ENCODE peak calls at places on chromosomes 13 and 19, in eight cellular contexts. One of them, this sample, is unnamed.

GRCh38 chr19:7874080-7874856 is at the start of gene PRR36:
- DNase-seq in breast epithelium: peak; percentile 66
- DNase-seq in neural crest cell: peak; percentile 68
- DNase-seq in endodermal cell: peak; percentile 95
- DNase-seq in bronchial epithelial cell: no peak
- DNase-seq in progenitor cell of endocrine pancreas: peak; percentile 83
- DNase-seq in activated CD8-positive, alpha-beta T cell treated with anti-CD3 and anti-CD28 coated beads for 36 hours: peak; percentile 39
- DNase-seq in MCF 10A: no peak
- DNase-seq in this sample: peak; percentile 77

GRCh38 chr19:30228113-30228725 is 144.0 kb upstream of the ZNF536 start:
- DNase-seq in breast epithelium: no peak
- DNase-seq in neural crest cell: peak; percentile 27
- DNase-seq in endodermal cell: peak; percentile 64
- DNase-seq in bronchial epithelial cell: no peak
- DNase-seq in progenitor cell of endocrine pancreas: no peak
- DNase-seq in activated CD8-positive, alpha-beta T cell treated with anti-CD3 and anti-CD28 coated beads for 36 hours: peak; percentile 3
- DNase-seq in MCF 10A: no peak
- DNase-seq in this sample: peak; percentile 48

GRCh38 chr13:34164585-34164984 is 346.6 kb downstream of the RFC3 start:
- DNase-seq in breast epithelium: no peak
- DNase-seq in neural crest cell: no peak
- DNase-seq in endodermal cell: no peak
- DNase-seq in bronchial epithelial cell: no peak
- DNase-seq in progenitor cell of endocrine pancreas: no peak
- DNase-seq in activated CD8-positive, alpha-beta T cell treated with anti-CD3 and anti-CD28 coated beads for 36 hours: no peak
- DNase-seq in MCF 10A: no peak
- DNase-seq in this sample: no peak

GRCh38 chr19:55678121-55678671 is 3.2 kb downstream of the EPN1 start:
- DNase-seq in breast epithelium: peak; percentile 22
- DNase-seq in neural crest cell: no peak
- DNase-seq in endodermal cell: no peak
- DNase-seq in bronchial epithelial cell: no peak
- DNase-seq in progenitor cell of endocrine pancreas: no peak
- DNase-seq in activated CD8-positive, alpha-beta T cell treated with anti-CD3 and anti-CD28 coated beads for 36 hours: no peak
- DNase-seq in MCF 10A: no peak
- DNase-seq in this sample: no peak

GRCh38 chr19:55687281-55688172 is 12.5 kb downstream of the EPN1 start:
- DNase-seq in breast epithelium: no peak
- DNase-seq in neural crest cell: no peak
- DNase-seq in endodermal cell: no peak
- DNase-seq in bronchial epithelial cell: no peak
- DNase-seq in progenitor cell of endocrine pancreas: no peak
- DNase-seq in activated CD8-positive, alpha-beta T cell treated with anti-CD3 and anti-CD28 coated beads for 36 hours: no peak
- DNase-seq in MCF 10A: no peak
- DNase-seq in this sample: no peak

GRCh38 chr19:40614595-40615411 is 13.6 kb downstream of the LTBP4 start:
- DNase-seq in breast epithelium: peak; percentile 75
- DNase-seq in neural crest cell: no peak
- DNase-seq in endodermal cell: peak; percentile 96
- DNase-seq in bronchial epithelial cell: peak; percentile 98
- DNase-seq in progenitor cell of endocrine pancreas: no peak
- DNase-seq in activated CD8-positive, alpha-beta T cell treated with anti-CD3 and anti-CD28 coated beads for 36 hours: peak; percentile 98
- DNase-seq in MCF 10A: peak; percentile 70
- DNase-seq in this sample: no peak

GRCh38 chr13:110298566-110299321 is 8.2 kb downstream of the COL4A1 start:
- DNase-seq in breast epithelium: no peak
- DNase-seq in neural crest cell: no peak
- DNase-seq in endodermal cell: peak; percentile 76
- DNase-seq in bronchial epithelial cell: no peak
- DNase-seq in progenitor cell of endocrine pancreas: no peak
- DNase-seq in activated CD8-positive, alpha-beta T cell treated with anti-CD3 and anti-CD28 coated beads for 36 hours: peak; percentile 64
- DNase-seq in MCF 10A: no peak
- DNase-seq in this sample: no peak

GRCh38 chr19:15372891-15373301 is 6.7 kb downstream of the AKAP8 start:
- DNase-seq in breast epithelium: no peak
- DNase-seq in neural crest cell: no peak
- DNase-seq in endodermal cell: no peak
- DNase-seq in bronchial epithelial cell: no peak
- DNase-seq in progenitor cell of endocrine pancreas: no peak
- DNase-seq in activated CD8-positive, alpha-beta T cell treated with anti-CD3 and anti-CD28 coated beads for 36 hours: no peak
- DNase-seq in MCF 10A: no peak
- DNase-seq in this sample: no peak

GRCh38 chr13:29907670-29908069 is 57.3 kb upstream of the UBL3 start:
- DNase-seq in breast epithelium: no peak
- DNase-seq in neural crest cell: no peak
- DNase-seq in endodermal cell: no peak
- DNase-seq in bronchial epithelial cell: no peak
- DNase-seq in progenitor cell of endocrine pancreas: no peak
- DNase-seq in activated CD8-positive, alpha-beta T cell treated with anti-CD3 and anti-CD28 coated beads for 36 hours: no peak
- DNase-seq in MCF 10A: no peak
- DNase-seq in this sample: no peak

GRCh38 chr13:29908411-29908810 is 58.0 kb upstream of the UBL3 start:
- DNase-seq in breast epithelium: no peak
- DNase-seq in neural crest cell: no peak
- DNase-seq in endodermal cell: no peak
- DNase-seq in bronchial epithelial cell: peak; percentile 27
- DNase-seq in progenitor cell of endocrine pancreas: no peak
- DNase-seq in activated CD8-positive, alpha-beta T cell treated with anti-CD3 and anti-CD28 coated beads for 36 hours: no peak
- DNase-seq in MCF 10A: peak; percentile 75
- DNase-seq in this sample: no peak

GRCh38 chr13:29906432-29907011 is 56.1 kb upstream of the UBL3 start:
- DNase-seq in breast epithelium: no peak
- DNase-seq in neural crest cell: no peak
- DNase-seq in endodermal cell: no peak
- DNase-seq in bronchial epithelial cell: no peak
- DNase-seq in progenitor cell of endocrine pancreas: no peak
- DNase-seq in activated CD8-positive, alpha-beta T cell treated with anti-CD3 and anti-CD28 coated beads for 36 hours: no peak
- DNase-seq in MCF 10A: no peak
- DNase-seq in this sample: no peak

GRCh38 chr13:29909975-29910674 is 59.7 kb upstream of the UBL3 start:
- DNase-seq in breast epithelium: no peak
- DNase-seq in neural crest cell: no peak
- DNase-seq in endodermal cell: no peak
- DNase-seq in bronchial epithelial cell: peak; percentile 81
- DNase-seq in progenitor cell of endocrine pancreas: no peak
- DNase-seq in activated CD8-positive, alpha-beta T cell treated with anti-CD3 and anti-CD28 coated beads for 36 hours: no peak
- DNase-seq in MCF 10A: peak; percentile 83
- DNase-seq in this sample: no peak

DNA sequence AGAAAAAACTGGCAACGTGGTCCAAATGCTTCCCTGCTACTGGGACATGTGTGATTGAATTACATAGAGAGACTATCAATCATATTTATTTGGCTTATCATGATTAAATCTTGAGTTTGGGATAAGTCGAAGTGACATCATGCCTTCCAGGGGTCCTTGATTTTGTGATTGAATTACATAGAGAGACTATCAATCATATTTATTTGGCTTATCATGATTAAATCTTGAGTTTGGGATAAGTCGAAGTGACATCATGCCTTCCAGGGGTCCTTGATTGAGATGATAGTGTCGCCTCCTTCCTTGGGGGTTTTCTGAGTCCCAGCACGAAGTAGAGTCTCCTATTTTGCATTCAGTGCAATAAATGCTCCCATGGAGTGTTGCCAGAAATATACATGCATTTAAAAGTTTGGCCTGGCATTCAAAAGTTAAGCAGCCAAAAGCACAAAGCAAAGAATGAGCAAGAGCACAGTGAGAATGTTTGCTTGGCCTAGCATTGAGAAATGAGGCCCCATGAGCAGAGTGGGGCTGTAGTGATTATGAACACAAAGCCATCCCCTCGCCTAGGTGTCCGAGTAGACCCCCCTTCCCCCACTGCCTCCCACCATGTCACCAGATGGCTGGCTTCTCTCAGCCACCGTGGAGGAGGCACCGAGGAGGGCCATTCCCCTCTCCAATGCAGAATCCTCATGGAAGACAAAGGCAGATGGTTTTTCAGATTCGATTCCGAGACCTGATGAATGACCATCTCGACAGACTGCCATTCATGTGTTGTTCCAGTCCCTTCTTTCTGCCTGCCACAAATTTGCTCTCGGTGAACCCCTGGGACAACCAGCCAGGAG is 58.7 kb upstream of the UBL3 start:
- DNase-seq in breast epithelium: no peak
- DNase-seq in neural crest cell: no peak
- DNase-seq in endodermal cell: no peak
- DNase-seq in bronchial epithelial cell: no peak
- DNase-seq in progenitor cell of endocrine pancreas: no peak
- DNase-seq in activated CD8-positive, alpha-beta T cell treated with anti-CD3 and anti-CD28 coated beads for 36 hours: no peak
- DNase-seq in MCF 10A: no peak
- DNase-seq in this sample: no peak
- TF ChIP-seq CTCF in breast epithelium: no peak
- TF ChIP-seq CTCF in neural crest cell: no peak
- TF ChIP-seq CTCF in endodermal cell: no peak
- TF ChIP-seq CTCF in bronchial epithelial cell: no peak
- TF ChIP-seq CTCF in progenitor cell of endocrine pancreas: no peak
- TF ChIP-seq CTCF in activated CD8-positive, alpha-beta T cell treated with anti-CD3 and anti-CD28 coated beads for 36 hours: no peak
- TF ChIP-seq CTCF in MCF 10A: no peak
- TF ChIP-seq CTCF in this sample: no peak

GRCh38 chr19:1088419-1089066 is 6.6 kb downstream of the POLR2E start:
- DNase-seq in breast epithelium: no peak
- DNase-seq in neural crest cell: no peak
- DNase-seq in endodermal cell: no peak
- DNase-seq in bronchial epithelial cell: no peak
- DNase-seq in progenitor cell of endocrine pancreas: no peak
- DNase-seq in activated CD8-positive, alpha-beta T cell treated with anti-CD3 and anti-CD28 coated beads for 36 hours: no peak
- DNase-seq in MCF 10A: no peak
- DNase-seq in this sample: no peak

GRCh38 chr19:1089891-1090290 is 5.3 kb downstream of the POLR2E start:
- DNase-seq in breast epithelium: no peak
- DNase-seq in neural crest cell: no peak
- DNase-seq in endodermal cell: no peak
- DNase-seq in bronchial epithelial cell: no peak
- DNase-seq in progenitor cell of endocrine pancreas: no peak
- DNase-seq in activated CD8-positive, alpha-beta T cell treated with anti-CD3 and anti-CD28 coated beads for 36 hours: peak; percentile 87
- DNase-seq in MCF 10A: no peak
- DNase-seq in this sample: no peak

GRCh38 chr19:1089126-1089771 is 5.9 kb downstream of the POLR2E start:
- DNase-seq in breast epithelium: no peak
- DNase-seq in neural crest cell: no peak
- DNase-seq in endodermal cell: no peak
- DNase-seq in bronchial epithelial cell: no peak
- DNase-seq in progenitor cell of endocrine pancreas: no peak
- DNase-seq in activated CD8-positive, alpha-beta T cell treated with anti-CD3 and anti-CD28 coated beads for 36 hours: no peak
- DNase-seq in MCF 10A: no peak
- DNase-seq in this sample: no peak

GRCh38 chr19:1086618-1087017 is 8.6 kb downstream of the POLR2E start:
- DNase-seq in breast epithelium: no peak
- DNase-seq in neural crest cell: no peak
- DNase-seq in endodermal cell: no peak
- DNase-seq in bronchial epithelial cell: no peak
- DNase-seq in progenitor cell of endocrine pancreas: no peak
- DNase-seq in activated CD8-positive, alpha-beta T cell treated with anti-CD3 and anti-CD28 coated beads for 36 hours: no peak
- DNase-seq in MCF 10A: no peak
- DNase-seq in this sample: no peak

DNA sequence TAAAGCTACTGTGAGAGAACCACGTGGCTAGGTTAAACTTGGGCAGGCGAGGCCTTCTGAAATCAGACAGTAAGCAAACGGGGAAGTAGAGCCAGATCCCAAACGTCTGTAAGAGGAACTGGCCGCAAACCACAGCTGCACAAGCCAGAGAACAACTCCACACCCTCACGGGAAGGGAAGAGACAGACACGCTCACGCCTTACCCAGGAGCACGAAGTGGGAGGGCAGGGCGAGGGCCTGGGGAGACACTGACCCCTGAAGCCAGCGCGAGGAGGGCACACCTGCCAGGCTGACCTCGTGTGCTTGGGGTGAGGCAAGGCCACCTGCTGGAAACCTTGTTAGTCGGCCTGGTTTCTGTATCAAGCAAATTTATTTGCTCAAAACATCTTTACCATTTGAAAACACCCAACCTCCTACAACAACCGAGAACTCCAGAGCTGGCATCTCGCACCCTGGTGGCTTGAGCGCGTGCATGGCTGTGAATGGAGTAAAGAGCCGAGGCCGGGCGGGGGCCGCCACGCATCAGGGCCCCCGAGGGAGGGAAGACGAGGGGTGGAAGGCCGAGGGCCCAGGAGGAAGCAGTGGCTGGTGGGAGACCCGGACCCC is 7.3 kb downstream of the POLR2E start:
- DNase-seq in breast epithelium: no peak
- DNase-seq in neural crest cell: no peak
- DNase-seq in endodermal cell: no peak
- DNase-seq in bronchial epithelial cell: no peak
- DNase-seq in progenitor cell of endocrine pancreas: no peak
- DNase-seq in activated CD8-positive, alpha-beta T cell treated with anti-CD3 and anti-CD28 coated beads for 36 hours: peak; percentile 55
- DNase-seq in MCF 10A: no peak
- DNase-seq in this sample: no peak
- TF ChIP-seq CTCF in breast epithelium: no peak
- TF ChIP-seq CTCF in neural crest cell: no peak
- TF ChIP-seq CTCF in endodermal cell: no peak
- TF ChIP-seq CTCF in bronchial epithelial cell: no peak
- TF ChIP-seq CTCF in progenitor cell of endocrine pancreas: no peak
- TF ChIP-seq CTCF in activated CD8-positive, alpha-beta T cell treated with anti-CD3 and anti-CD28 coated beads for 36 hours: no peak
- TF ChIP-seq CTCF in MCF 10A: no peak
- TF ChIP-seq CTCF in this sample: no peak

GRCh38 chr19:44872661-44873060 is 18.4 kb upstream of the TOMM40 start:
- DNase-seq in breast epithelium: no peak
- DNase-seq in neural crest cell: no peak
- DNase-seq in endodermal cell: no peak
- DNase-seq in bronchial epithelial cell: no peak
- DNase-seq in progenitor cell of endocrine pancreas: no peak
- DNase-seq in activated CD8-positive, alpha-beta T cell treated with anti-CD3 and anti-CD28 coated beads for 36 hours: no peak
- DNase-seq in MCF 10A: no peak
- DNase-seq in this sample: no peak

GRCh38 chr19:44876930-44877530 is 14.0 kb upstream of the TOMM40 start:
- DNase-seq in breast epithelium: no peak
- DNase-seq in neural crest cell: no peak
- DNase-seq in endodermal cell: no peak
- DNase-seq in bronchial epithelial cell: no peak
- DNase-seq in progenitor cell of endocrine pancreas: no peak
- DNase-seq in activated CD8-positive, alpha-beta T cell treated with anti-CD3 and anti-CD28 coated beads for 36 hours: peak; percentile 35
- DNase-seq in MCF 10A: no peak
- DNase-seq in this sample: no peak

GRCh38 chr19:44871809-44872208 is 19.2 kb upstream of the TOMM40 start:
- DNase-seq in breast epithelium: no peak
- DNase-seq in neural crest cell: no peak
- DNase-seq in endodermal cell: no peak
- DNase-seq in bronchial epithelial cell: no peak
- DNase-seq in progenitor cell of endocrine pancreas: no peak
- DNase-seq in activated CD8-positive, alpha-beta T cell treated with anti-CD3 and anti-CD28 coated beads for 36 hours: no peak
- DNase-seq in MCF 10A: no peak
- DNase-seq in this sample: no peak

GRCh38 chr19:44875666-44876418 is 15.2 kb upstream of the TOMM40 start:
- DNase-seq in breast epithelium: no peak
- DNase-seq in neural crest cell: no peak
- DNase-seq in endodermal cell: no peak
- DNase-seq in bronchial epithelial cell: peak; percentile 60
- DNase-seq in progenitor cell of endocrine pancreas: no peak
- DNase-seq in activated CD8-positive, alpha-beta T cell treated with anti-CD3 and anti-CD28 coated beads for 36 hours: no peak
- DNase-seq in MCF 10A: no peak
- DNase-seq in this sample: no peak

GRCh38 chr19:44874317-44874716 is 16.7 kb upstream of the TOMM40 start:
- DNase-seq in breast epithelium: no peak
- DNase-seq in neural crest cell: no peak
- DNase-seq in endodermal cell: no peak
- DNase-seq in bronchial epithelial cell: no peak
- DNase-seq in progenitor cell of endocrine pancreas: no peak
- DNase-seq in activated CD8-positive, alpha-beta T cell treated with anti-CD3 and anti-CD28 coated beads for 36 hours: no peak
- DNase-seq in MCF 10A: no peak
- DNase-seq in this sample: no peak
- TF ChIP-seq CTCF in breast epithelium: no peak
- TF ChIP-seq CTCF in neural crest cell: no peak
- TF ChIP-seq CTCF in endodermal cell: no peak
- TF ChIP-seq CTCF in bronchial epithelial cell: no peak
- TF ChIP-seq CTCF in progenitor cell of endocrine pancreas: no peak
- TF ChIP-seq CTCF in activated CD8-positive, alpha-beta T cell treated with anti-CD3 and anti-CD28 coated beads for 36 hours: no peak
- TF ChIP-seq CTCF in MCF 10A: no peak
- TF ChIP-seq CTCF in this sample: no peak

GRCh38 chr13:108115739-108116138 is 99.6 kb downstream of the LIG4 start:
- DNase-seq in breast epithelium: no peak
- DNase-seq in neural crest cell: no peak
- DNase-seq in endodermal cell: no peak
- DNase-seq in bronchial epithelial cell: peak; percentile 31
- DNase-seq in progenitor cell of endocrine pancreas: no peak
- DNase-seq in activated CD8-positive, alpha-beta T cell treated with anti-CD3 and anti-CD28 coated beads for 36 hours: no peak
- DNase-seq in MCF 10A: no peak
- DNase-seq in this sample: no peak

GRCh38 chr13:108120332-108120731 is 95.0 kb downstream of the LIG4 start:
- DNase-seq in breast epithelium: no peak
- DNase-seq in neural crest cell: no peak
- DNase-seq in endodermal cell: no peak
- DNase-seq in bronchial epithelial cell: no peak
- DNase-seq in progenitor cell of endocrine pancreas: no peak
- DNase-seq in activated CD8-positive, alpha-beta T cell treated with anti-CD3 and anti-CD28 coated beads for 36 hours: no peak
- DNase-seq in MCF 10A: no peak
- DNase-seq in this sample: no peak

DNA sequence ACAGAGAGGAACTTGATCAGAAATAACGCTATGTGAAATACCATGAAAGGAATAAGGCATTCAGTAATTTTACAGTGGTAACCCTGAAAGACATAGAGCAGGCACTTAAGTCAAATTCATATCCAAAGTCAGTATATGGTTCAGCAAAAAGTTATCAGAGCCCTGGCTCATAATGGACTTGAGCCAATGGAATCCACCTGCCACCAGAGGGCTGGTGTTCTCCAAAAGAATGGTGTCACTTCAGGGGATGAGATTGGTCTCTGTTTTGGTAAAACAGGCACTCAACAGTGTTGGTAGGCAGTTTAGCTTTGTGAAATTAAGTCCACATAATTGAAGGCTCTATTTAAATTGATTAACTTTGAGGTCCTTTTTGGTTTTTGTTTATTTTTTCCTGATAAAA is 93.9 kb downstream of the LIG4 start:
- DNase-seq in breast epithelium: no peak
- DNase-seq in neural crest cell: no peak
- DNase-seq in endodermal cell: no peak
- DNase-seq in bronchial epithelial cell: no peak
- DNase-seq in progenitor cell of endocrine pancreas: no peak
- DNase-seq in activated CD8-positive, alpha-beta T cell treated with anti-CD3 and anti-CD28 coated beads for 36 hours: no peak
- DNase-seq in MCF 10A: no peak
- DNase-seq in this sample: no peak
- TF ChIP-seq CTCF in breast epithelium: no peak
- TF ChIP-seq CTCF in neural crest cell: no peak
- TF ChIP-seq CTCF in endodermal cell: peak; percentile 68
- TF ChIP-seq CTCF in bronchial epithelial cell: no peak
- TF ChIP-seq CTCF in progenitor cell of endocrine pancreas: no peak
- TF ChIP-seq CTCF in activated CD8-positive, alpha-beta T cell treated with anti-CD3 and anti-CD28 coated beads for 36 hours: no peak
- TF ChIP-seq CTCF in MCF 10A: no peak
- TF ChIP-seq CTCF in this sample: no peak

This sample was measured in D721Med.